ENCODE peak calls at places on chromosomes 6 and 20, in five cellular contexts. Q is LHCN-M2, E is heart right ventricle, P is colonic mucosa, N is amniotic stem cell. H is an unnamed sample.

GRCh38 chr6:19691465-19692167 is 145.6 kb upstream of the ID4 start:
- DNase-seq in Q (no peak), E (no peak), P (no peak), N (no peak), H (no peak)

GRCh38 chr6:100138346-100139022 is 144.5 kb upstream of the MCHR2 start:
- DNase-seq in Q (peak), E (no peak), P (no peak), N (no peak), H (no peak)

GRCh38 chr20:58481541-58482021 is 33.6 kb downstream of the APCDD1L start:
- DNase-seq in Q (peak), E (peak), P (peak), N (no peak), H (peak)

GRCh38 chr6:119350202-119351004 is 842 bp upstream of the MAN1A1 start:
- DNase-seq in Q (peak), E (peak), P (peak), N (peak), H (no peak)

GRCh38 chr6:11770546-11771466 is 7.8 kb downstream of the ADTRP start:
- DNase-seq in Q (peak), E (peak), P (peak), N (peak), H (peak)

GRCh38 chr6:46651006-46651405 is 1.6 kb downstream of the CYP39A1 start:
- DNase-seq in Q (no peak), E (no peak), P (no peak), N (no peak), H (no peak)

GRCh38 chr6:37779902-37780628 is 39.5 kb upstream of the ZFAND3 start:
- DNase-seq in Q (no peak), E (no peak), P (no peak), N (no peak), H (no peak)

GRCh38 chr6:150327117-150327774 is 41.6 kb upstream of the IYD start:
- DNase-seq in Q (no peak), E (peak), P (no peak), N (no peak), H (no peak)

H was measured in substantia nigra.